ENCODE peak calls at places on chromosome 15, in five cellular contexts. A is WERI-Rb-1, R is sigmoid colon, L is mucosa of descending colon, K is cardiac muscle cell. B is an unnamed sample.

GRCh38 chr15:86906406-86906805 is 826.7 kb downstream of the AGBL1 start:
- DNase-seq in K (no peak), L (no peak), R (no peak), A (no peak), B (no peak)

GRCh38 chr15:70116317-70116716 is 18.6 kb upstream of the TLE3 start:
- DNase-seq in L (no peak), R (no peak), K (no peak), A (no peak), B (no peak)

GRCh38 chr15:74710349-74711094 is 14.7 kb upstream of the EDC3 start:
- DNase-seq in A (no peak), K (no peak), L (no peak), R (no peak), B (no peak)

GRCh38 chr15:93730724-93731123 is 500.6 kb upstream of the MCTP2 start:
- DNase-seq in A (no peak), K (no peak), L (no peak), R (no peak), B (no peak)

GRCh38 chr15:82630033-82630432 is 17.1 kb downstream of the CPEB1 start:
- DNase-seq in K (no peak), L (no peak), R (no peak), A (no peak), B (no peak)

GRCh38 chr15:45225506-45226273 is 26.3 kb upstream of the SLC28A2 start:
- DNase-seq in R (no peak), A (peak), L (no peak), K (no peak), B (no peak)

GRCh38 chr15:92069308-92070244 is 216.1 kb downstream of the SLCO3A1 start:
- DNase-seq in R (no peak), K (no peak), L (no peak), A (no peak), B (no peak)

GRCh38 chr15:99613887-99614642 is 48.3 kb downstream of the MEF2A start:
- DNase-seq in K (no peak), L (no peak), A (no peak), R (peak), B (no peak)

GRCh38 chr15:38238311-38238710 is 14.3 kb upstream of the SPRED1 start:
- DNase-seq in R (no peak), K (no peak), A (no peak), L (no peak), B (no peak)

GRCh38 chr15:91660174-91660649 is 193.3 kb upstream of the SLCO3A1 start:
- DNase-seq in L (no peak), R (no peak), K (no peak), A (no peak), B (no peak)

DNA sequence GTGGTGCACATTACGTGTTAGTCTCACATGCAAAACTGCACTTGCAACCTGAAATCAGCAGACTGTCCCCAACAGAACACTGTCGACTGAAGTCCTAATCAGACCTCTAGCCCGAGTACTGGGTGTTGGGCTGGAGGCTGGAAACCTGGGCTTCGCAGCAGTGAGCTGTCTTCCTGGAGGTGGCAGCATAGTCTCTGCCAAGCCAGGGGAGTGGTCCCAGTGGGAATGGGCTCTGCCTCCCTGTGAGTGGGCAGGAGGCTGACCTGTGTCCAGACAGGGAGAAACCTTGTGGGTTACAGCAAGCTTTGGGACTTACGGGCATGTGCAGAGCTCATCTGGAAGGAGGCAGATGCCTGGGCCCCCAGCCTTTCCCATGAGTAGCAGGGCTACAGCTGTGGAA is 38.2 kb upstream of the MYZAP start:
- DNase-seq in R (no peak), K (no peak), L (no peak), A (peak), B (no peak)
- TF ChIP-seq CTCF in R (no peak), K (no peak), L (no peak), A (peak), B (no peak)

GRCh38 chr15:64686130-64686735 is 89.2 kb downstream of the RBPMS2 start:
- DNase-seq in A (peak), K (peak), R (no peak), L (no peak), B (no peak)
- TF ChIP-seq CTCF in A (peak), K (peak), R (peak), L (peak), B (peak)

DNA sequence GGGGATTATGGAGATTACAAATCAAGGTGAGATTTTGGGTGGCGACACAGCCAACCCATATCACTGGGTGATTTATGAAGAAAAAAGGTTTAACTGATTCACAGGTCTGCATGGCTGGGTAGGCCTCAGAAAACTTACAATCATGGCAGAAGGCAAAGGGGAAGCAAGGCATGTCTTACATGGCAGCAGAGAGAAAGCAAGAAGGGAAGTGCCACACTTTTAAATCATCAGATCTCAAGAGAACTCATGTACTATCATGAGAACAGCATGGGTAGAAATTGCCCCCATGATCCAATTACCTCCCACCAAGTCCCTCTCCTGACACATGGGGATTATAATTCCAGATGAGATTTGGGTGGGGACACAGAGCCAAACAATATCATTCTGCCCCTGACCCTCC is 59.7 kb downstream of the DPH6 start:
- DNase-seq in R (no peak), K (no peak), A (no peak), L (no peak), B (no peak)
- TF ChIP-seq CTCF in R (no peak), K (no peak), A (no peak), L (no peak), B (no peak)

GRCh38 chr15:55197362-55197705 is 593 bp upstream of the RSL24D1 start:
- DNase-seq in K (no peak), R (no peak), L (no peak), A (no peak), B (no peak)
- TF ChIP-seq CTCF in K (no peak), R (no peak), L (no peak), A (no peak), B (no peak)

B was measured in chondrocyte.